ENCODE peak calls at places on chromosomes 11 and 22, in six cellular contexts. E is HuH-7, B is KG1, Y is SHP77, P is progenitor cell of endocrine pancreas, J is Daoy. K is an unnamed sample.

GRCh38 chr11:115226556-115226955 is 277.7 kb downstream of the CADM1 start:
- DNase-seq in J (peak; percentile 88), P (no peak), B (no peak), Y (no peak), E (no peak), K (peak; percentile 77)

GRCh38 chr11:45872513-45873356 is 12.7 kb upstream of the MAPK8IP1 start:
- DNase-seq in J (peak; percentile 88), Y (peak; percentile 81), E (peak; percentile 74), P (peak; percentile 50), B (no peak), K (peak; percentile 79)

GRCh38 chr22:50698546-50698945 is 25.9 kb downstream of the SHANK3 start:
- DNase-seq in E (no peak), P (no peak), B (no peak), J (no peak), Y (no peak), K (no peak)

GRCh38 chr11:44559207-44559943 is 6.1 kb upstream of the CD82 start:
- DNase-seq in Y (no peak), B (no peak), J (peak; percentile 79), E (no peak), P (no peak), K (no peak)

GRCh38 chr11:57097149-57097548 is 84.6 kb upstream of the LRRC55 start:
- DNase-seq in P (no peak), Y (no peak), E (no peak), J (no peak), B (no peak), K (no peak)

GRCh38 chr22:47781024-47781423 is 1018.6 kb downstream of the TBC1D22A start:
- DNase-seq in P (no peak), J (no peak), E (no peak), B (no peak), Y (no peak), K (no peak)

GRCh38 chr22:22171357-22172218 is 73.0 kb upstream of the VPREB1 start:
- DNase-seq in P (no peak), J (peak; percentile 22), Y (no peak), E (peak; percentile 60), B (no peak), K (peak; percentile 55)

GRCh38 chr11:66728760-66729385 is at the start of gene SPTBN2:
- DNase-seq in B (no peak), P (no peak), J (no peak), Y (peak; percentile 29), E (peak; percentile 88), K (no peak)

GRCh38 chr11:12506502-12506921 is 129.1 kb downstream of the PARVA start:
- DNase-seq in Y (no peak), J (no peak), P (no peak), E (no peak), B (no peak), K (no peak)

GRCh38 chr11:19679952-19680823 is 32.4 kb upstream of the NAV2 start:
- DNase-seq in J (peak; percentile 98), Y (no peak), E (no peak), B (no peak), P (no peak), K (peak; percentile 82)

GRCh38 chr11:68541983-68542382 is 81.4 kb downstream of the PPP6R3 start:
- DNase-seq in B (no peak), Y (no peak), J (peak; percentile 30), E (no peak), P (no peak), K (no peak)

GRCh38 chr22:29202231-29203192 is 3.2 kb upstream of the EMID1 start:
- DNase-seq in Y (peak; percentile 55), P (no peak), J (peak; percentile 92), B (peak; percentile 93), E (peak; percentile 96), K (no peak)

GRCh38 chr22:37163618-37164534 is 14.2 kb upstream of the IL2RB start:
- DNase-seq in Y (no peak), E (no peak), P (no peak), B (no peak), J (no peak), K (no peak)

GRCh38 chr11:72079776-72080325 is 491 bp downstream of the NUMA1 start:
- DNase-seq in Y (no peak), B (no peak), E (peak; percentile 52), J (no peak), P (no peak), K (no peak)

GRCh38 chr11:128890543-128891409 is at the start of gene KCNJ5:
- DNase-seq in Y (no peak), P (no peak), J (peak; percentile 37), B (no peak), E (no peak), K (no peak)

GRCh38 chr11:47917643-47918369 is 62.6 kb upstream of the PTPRJ start:
- DNase-seq in B (peak; percentile 38), E (no peak), J (peak; percentile 91), P (no peak), Y (peak; percentile 89), K (peak; percentile 59)

GRCh38 chr11:2770556-2771301 is 70.9 kb upstream of the KCNQ1OT1 start:
- DNase-seq in Y (no peak), B (no peak), P (no peak), E (no peak), J (no peak), K (no peak)

GRCh38 chr11:66924272-66924671 is 33.9 kb downstream of the PC start:
- DNase-seq in Y (no peak), B (no peak), P (no peak), E (no peak), J (no peak), K (no peak)

GRCh38 chr11:69105431-69106123 is 50.2 kb upstream of the SMIM38 start:
- DNase-seq in J (no peak), E (no peak), B (no peak), P (no peak), Y (no peak), K (no peak)

GRCh38 chr11:104653011-104653806 is 245.1 kb downstream of the CASP12 start:
- DNase-seq in B (no peak), Y (no peak), P (no peak), E (no peak), J (no peak), K (peak; percentile 2)

GRCh38 chr11:77214557-77214956 is 86.5 kb downstream of the MYO7A start:
- DNase-seq in B (no peak), E (no peak), Y (no peak), J (no peak), P (no peak), K (no peak)

GRCh38 chr11:84022695-84023094 is 736.5 kb upstream of the CCDC90B start:
- DNase-seq in E (no peak), B (no peak), P (no peak), Y (no peak), J (no peak), K (no peak)

GRCh38 chr11:22668005-22668796 is 1.8 kb downstream of the GAS2 start:
- DNase-seq in J (no peak), B (no peak), P (no peak), E (no peak), Y (no peak), K (no peak)

GRCh38 chr11:125701858-125702621 is 21.4 kb upstream of the ACRV1 start:
- DNase-seq in P (no peak), E (no peak), J (no peak), Y (no peak), B (no peak), K (no peak)

GRCh38 chr22:22709719-22710445 is 65.5 kb downstream of the GGTLC2 start:
- DNase-seq in P (peak; percentile 8), Y (no peak), E (peak; percentile 39), B (no peak), J (no peak), K (no peak)

GRCh38 chr11:17978553-17979287 is 34.1 kb downstream of the SERGEF start:
- DNase-seq in Y (no peak), P (peak; percentile 49), E (peak; percentile 50), B (peak; percentile 10), J (peak; percentile 39), K (peak; percentile 73)

GRCh38 chr11:17572791-17573460 is 25.9 kb downstream of the OTOG start:
- DNase-seq in P (no peak), Y (no peak), E (no peak), B (no peak), J (no peak), K (no peak)

GRCh38 chr11:117145393-117145761 is 1.3 kb downstream of the PAFAH1B2 start:
- DNase-seq in P (no peak), Y (peak; percentile 11), E (peak; percentile 17), J (peak; percentile 47), B (peak; percentile 67), K (no peak)

GRCh38 chr11:105054723-105055492 is 9.8 kb upstream of the CARD16 start:
- DNase-seq in E (no peak), B (no peak), Y (no peak), J (no peak), P (no peak), K (no peak)

GRCh38 chr11:108341654-108342053 is 118.8 kb downstream of the ATM start:
- DNase-seq in P (no peak), B (no peak), Y (no peak), E (no peak), J (no peak), K (no peak)

GRCh38 chr22:29312218-29313125 is 3.0 kb downstream of the RASL10A start:
- DNase-seq in Y (no peak), E (no peak), J (no peak), P (no peak), B (no peak), K (no peak)

GRCh38 chr11:129610125-129610524 is 205.5 kb upstream of the TMEM45B start:
- DNase-seq in P (no peak), B (no peak), Y (no peak), E (no peak), J (no peak), K (no peak)

GRCh38 chr11:371716-372590 is 2.7 kb downstream of the B4GALNT4 start:
- DNase-seq in J (no peak), Y (no peak), P (no peak), E (no peak), B (no peak), K (no peak)

GRCh38 chr11:96037267-96037990 is 113.5 kb upstream of the MTMR2 start:
- DNase-seq in P (no peak), Y (no peak), E (no peak), J (peak; percentile 35), B (no peak), K (peak; percentile 97)

GRCh38 chr11:120210651-120211521 is at the start of gene OAF:
- DNase-seq in B (peak; percentile 87), Y (no peak), P (peak; percentile 61), E (peak; percentile 93), J (peak; percentile 83), K (peak; percentile 66)

GRCh38 chr11:17720796-17721171 is 1.4 kb downstream of the MYOD1 start:
- DNase-seq in E (no peak), B (no peak), J (peak; percentile 37), Y (no peak), P (no peak), K (no peak)

GRCh38 chr11:8683115-8683807 is 669 bp downstream of the RPL27A start:
- DNase-seq in Y (no peak), J (no peak), E (no peak), B (no peak), P (peak; percentile 16), K (peak; percentile 18)

GRCh38 chr11:103109818-103110388 is 677 bp downstream of the DYNC2H1 start:
- DNase-seq in Y (no peak), J (peak; percentile 23), B (no peak), P (no peak), E (no peak), K (no peak)

GRCh38 chr11:95076416-95076815 is 9.7 kb downstream of the SRSF8 start:
- DNase-seq in B (no peak), P (no peak), Y (no peak), J (no peak), E (no peak), K (no peak)

GRCh38 chr11:101860694-101861371 is 54.0 kb upstream of the CEP126 start:
- DNase-seq in P (no peak), E (peak; percentile 20), Y (peak; percentile 40), B (no peak), J (peak; percentile 38), K (peak; percentile 80)

K was measured in trophoblast cell.